ENCODE peak calls at places on chromosomes 12 and 14, in five cellular contexts. One of them, this sample, is unnamed.

GRCh38 chr14:54662491-54663116 is 95.7 kb downstream of the SAMD4A start:
- DNase-seq in GM12878: no peak
- DNase-seq in endothelial cell of umbilical vein: peak
- DNase-seq in A549: no peak
- DNase-seq in K562: no peak
- DNase-seq in this sample: no peak

GRCh38 chr12:116592731-116593130 is 33.5 kb downstream of the MAP1LC3B2 start:
- DNase-seq in endothelial cell of umbilical vein: no peak
- DNase-seq in A549: no peak
- DNase-seq in GM12878: no peak
- DNase-seq in K562: no peak
- DNase-seq in this sample: peak

GRCh38 chr12:31991815-31992214 is 32.6 kb downstream of the RESF1 start:
- DNase-seq in A549: no peak
- DNase-seq in endothelial cell of umbilical vein: no peak
- DNase-seq in GM12878: no peak
- DNase-seq in K562: no peak
- DNase-seq in this sample: no peak

GRCh38 chr12:133203344-133204263 is 22.3 kb downstream of the ZNF268 start:
- DNase-seq in K562: no peak
- DNase-seq in endothelial cell of umbilical vein: no peak
- DNase-seq in A549: no peak
- DNase-seq in GM12878: no peak
- DNase-seq in this sample: peak

GRCh38 chr14:101098641-101099040 is 195.1 kb upstream of the RTL1 start:
- DNase-seq in A549: no peak
- DNase-seq in endothelial cell of umbilical vein: peak
- DNase-seq in GM12878: no peak
- DNase-seq in K562: no peak
- DNase-seq in this sample: no peak

GRCh38 chr12:131603106-131604033 is 107.5 kb upstream of the SFSWAP start:
- DNase-seq in GM12878: no peak
- DNase-seq in K562: no peak
- DNase-seq in A549: no peak
- DNase-seq in endothelial cell of umbilical vein: no peak
- DNase-seq in this sample: peak

GRCh38 chr12:130675791-130676190 is 40.3 kb downstream of the RIMBP2 start:
- DNase-seq in A549: no peak
- DNase-seq in endothelial cell of umbilical vein: no peak
- DNase-seq in GM12878: no peak
- DNase-seq in K562: no peak
- DNase-seq in this sample: no peak

GRCh38 chr12:6069452-6070093 is 54.9 kb downstream of the VWF start:
- DNase-seq in A549: no peak
- DNase-seq in endothelial cell of umbilical vein: no peak
- DNase-seq in GM12878: no peak
- DNase-seq in K562: peak
- DNase-seq in this sample: peak

GRCh38 chr14:22333408-22334274 is 255.4 kb downstream of the DAD1 start:
- DNase-seq in endothelial cell of umbilical vein: peak
- DNase-seq in K562: peak
- DNase-seq in A549: peak
- DNase-seq in GM12878: no peak
- DNase-seq in this sample: peak

GRCh38 chr14:96135285-96135684 is 69.4 kb upstream of the BDKRB2 start:
- DNase-seq in endothelial cell of umbilical vein: peak
- DNase-seq in K562: no peak
- DNase-seq in A549: no peak
- DNase-seq in GM12878: no peak
- DNase-seq in this sample: no peak

GRCh38 chr14:68397371-68397779 is 395.5 kb downstream of the ZFP36L1 start:
- DNase-seq in K562: no peak
- DNase-seq in GM12878: no peak
- DNase-seq in endothelial cell of umbilical vein: no peak
- DNase-seq in A549: no peak
- DNase-seq in this sample: peak

GRCh38 chr14:106846218-106846617 is 1319.8 kb downstream of the TMEM121 start:
- DNase-seq in A549: no peak
- DNase-seq in GM12878: no peak
- DNase-seq in endothelial cell of umbilical vein: no peak
- DNase-seq in K562: no peak
- DNase-seq in this sample: no peak

GRCh38 chr12:51590347-51591019 is 550 bp upstream of the SCN8A start:
- DNase-seq in endothelial cell of umbilical vein: peak
- DNase-seq in GM12878: no peak
- DNase-seq in A549: peak
- DNase-seq in K562: peak
- DNase-seq in this sample: peak
- TF ChIP-seq CTCF in endothelial cell of umbilical vein: peak
- TF ChIP-seq CTCF in GM12878: peak
- TF ChIP-seq CTCF in A549: peak
- TF ChIP-seq CTCF in K562: peak
- TF ChIP-seq CTCF in this sample: peak

DNA sequence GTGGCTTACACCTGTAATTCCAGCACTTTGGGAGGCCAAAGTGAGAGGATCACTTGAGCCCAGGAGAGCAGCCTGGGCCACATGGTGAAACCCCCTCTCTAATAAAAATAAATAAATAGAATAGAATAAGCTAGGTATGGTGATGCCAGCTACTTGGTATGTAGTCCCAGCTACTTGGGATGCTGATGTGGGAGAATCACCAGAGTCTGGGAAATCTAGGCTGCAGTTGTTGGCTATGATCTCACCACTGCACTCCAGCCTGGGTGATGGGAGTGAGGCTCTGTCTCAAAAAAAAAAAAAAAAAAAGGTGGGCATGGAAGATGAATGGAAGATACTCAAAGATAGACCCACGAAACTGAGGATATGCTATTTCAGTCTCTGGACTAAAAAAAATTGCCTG is 233.6 kb downstream of the FBXL14 start:
- DNase-seq in A549: no peak
- DNase-seq in K562: no peak
- DNase-seq in endothelial cell of umbilical vein: no peak
- DNase-seq in GM12878: no peak
- DNase-seq in this sample: no peak
- TF ChIP-seq MAX in A549: no peak
- TF ChIP-seq MAX in K562: no peak
- TF ChIP-seq MAX in endothelial cell of umbilical vein: no peak
- TF ChIP-seq MAX in GM12878: no peak
- TF ChIP-seq MAX in this sample: no peak

GRCh38 chr12:10873374-10873773 is 10.7 kb downstream of the PRH1 start:
- DNase-seq in endothelial cell of umbilical vein: peak
- DNase-seq in K562: no peak
- DNase-seq in A549: no peak
- DNase-seq in GM12878: no peak
- DNase-seq in this sample: no peak
- TF ChIP-seq MYC in endothelial cell of umbilical vein: no peak
- TF ChIP-seq MYC in K562: no peak
- TF ChIP-seq MYC in A549: no peak
- TF ChIP-seq MYC in GM12878: no peak
- TF ChIP-seq MYC in this sample: no peak

DNA sequence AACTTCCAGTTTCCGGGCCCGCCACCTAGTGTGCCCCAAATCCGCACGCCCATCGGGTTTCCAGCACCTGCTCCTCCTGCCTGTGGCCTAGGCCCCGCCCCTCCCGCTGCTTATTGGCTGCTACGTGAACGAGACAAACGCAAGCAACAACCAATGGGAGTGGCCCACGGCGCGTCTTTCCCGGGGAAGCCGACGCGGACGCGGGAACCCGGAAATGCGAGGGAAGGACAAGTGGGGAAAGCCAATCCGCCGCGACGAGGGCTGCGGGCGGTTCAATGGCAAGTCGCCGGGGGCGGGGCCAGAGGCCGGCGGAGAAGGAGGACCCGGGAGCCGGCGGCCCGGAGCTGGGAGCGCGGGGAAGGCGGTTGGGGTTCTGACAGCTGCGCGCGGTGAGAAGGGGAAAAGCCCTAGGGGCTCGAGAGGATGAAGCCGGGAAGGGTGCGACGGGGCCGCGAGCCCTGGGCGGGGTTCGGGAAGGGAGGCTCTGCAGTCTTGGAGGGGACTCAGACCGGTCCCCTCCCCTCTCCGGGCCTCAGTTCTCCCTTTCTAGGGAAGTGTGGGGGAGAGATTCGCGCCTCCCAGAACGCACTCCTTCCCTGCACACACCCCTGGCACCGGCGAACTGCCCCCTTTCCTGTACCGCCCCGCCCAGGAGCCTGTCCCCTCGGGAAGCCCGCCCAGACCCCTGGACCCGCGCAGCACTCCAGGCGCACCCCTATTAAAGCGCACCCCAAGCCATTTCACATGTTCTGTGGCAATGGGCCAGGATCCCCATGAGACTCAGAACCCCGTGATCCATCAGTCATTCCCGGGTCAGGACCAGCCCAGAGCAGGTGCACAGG is at the start of gene FICD:
- DNase-seq in A549: peak
- DNase-seq in endothelial cell of umbilical vein: peak
- DNase-seq in GM12878: peak
- DNase-seq in K562: peak
- DNase-seq in this sample: peak
- TF ChIP-seq CTCF in A549: no peak
- TF ChIP-seq CTCF in endothelial cell of umbilical vein: no peak
- TF ChIP-seq CTCF in GM12878: peak
- TF ChIP-seq CTCF in K562: no peak
- TF ChIP-seq CTCF in this sample: no peak